ENCODE peak calls at places on chromosomes 5 and 9, in seven cellular contexts. Z is neuronal stem cell; V is CD8-positive, alpha-beta memory T cell; Y is HepG2; P is GM23248; S is kidney; Q is psoas muscle. O is an unnamed sample. For H3K4me1, the result is how much of the 10 kb centered on the place peaks cover.

GRCh38 chr5:135497971-135498661 is 37.6 kb downstream of the NEUROG1 start:
- DNase-seq in Z (no peak), V (no peak), Y (no peak), P (peak), S (no peak), Q (no peak), O (no peak)

GRCh38 chr9:34993502-34994428 is 4.2 kb downstream of the DNAJB5 start:
- DNase-seq in Z (no peak), V (no peak), Y (no peak), P (peak), S (peak), Q (peak), O (no peak)

GRCh38 chr5:126816649-126817048 is 39.7 kb downstream of the LMNB1 start:
- DNase-seq in Z (no peak), V (no peak), Y (no peak), P (no peak), S (no peak), Q (no peak), O (no peak)

GRCh38 chr9:110894731-110895130 is 143.5 kb downstream of the LPAR1 start:
- DNase-seq in Z (no peak), V (no peak), Y (no peak), P (no peak), S (no peak), Q (peak), O (no peak)

GRCh38 chr5:96172436-96172835 is 210.8 kb upstream of the ELL2 start:
- DNase-seq in Z (no peak), V (no peak), Y (no peak), P (peak), S (no peak), Q (no peak), O (no peak)

GRCh38 chr5:9301200-9301599 is 244.7 kb downstream of the SEMA5A start:
- DNase-seq in Z (no peak), V (no peak), Y (no peak), P (peak), S (no peak), Q (no peak), O (no peak)

GRCh38 chr5:16382047-16382446 is 83.6 kb downstream of the ZNF622 start:
- DNase-seq in Z (no peak), V (no peak), Y (no peak), P (no peak), S (no peak), Q (no peak), O (no peak)

GRCh38 chr9:100364013-100364412 is 11.3 kb upstream of the TEX10 start:
- DNase-seq in Z (no peak), V (no peak), Y (peak), P (no peak), S (no peak), Q (no peak), O (no peak)

GRCh38 chr9:85533538-85533937 is 208.2 kb downstream of the AGTPBP1 start:
- DNase-seq in Z (no peak), V (no peak), Y (no peak), P (no peak), S (no peak), Q (no peak), O (no peak)

GRCh38 chr5:72427016-72427415 is 80.2 kb downstream of the ZNF366 start:
- DNase-seq in Z (no peak), V (no peak), Y (no peak), P (no peak), S (no peak), Q (no peak), O (no peak)

GRCh38 chr5:138869763-138870500 is 5.2 kb downstream of the LRRTM2 start:
- DNase-seq in Z (no peak), V (no peak), Y (no peak), P (peak), S (no peak), Q (no peak), O (no peak)

GRCh38 chr5:138869038-138869437 is 6.1 kb downstream of the LRRTM2 start:
- DNase-seq in Z (no peak), V (no peak), Y (peak), P (no peak), S (no peak), Q (no peak), O (no peak)

GRCh38 chr5:138873886-138874200 is 1.3 kb downstream of the LRRTM2 start:
- DNase-seq in Z (no peak), V (no peak), Y (no peak), P (no peak), S (no peak), Q (no peak), O (no peak)

GRCh38 chr5:138873096-138873885 is 1.8 kb downstream of the LRRTM2 start:
- DNase-seq in Z (no peak), V (no peak), Y (no peak), P (no peak), S (no peak), Q (no peak), O (no peak)

GRCh38 chr5:138870611-138871010 is 4.5 kb downstream of the LRRTM2 start:
- DNase-seq in Z (peak), V (no peak), Y (no peak), P (no peak), S (no peak), Q (no peak), O (no peak)
- H3K4me1 ChIP-seq in Z (under half), V (under half), Y (under half), P (under half), S (under half), Q (under half), O (under half)

DNA sequence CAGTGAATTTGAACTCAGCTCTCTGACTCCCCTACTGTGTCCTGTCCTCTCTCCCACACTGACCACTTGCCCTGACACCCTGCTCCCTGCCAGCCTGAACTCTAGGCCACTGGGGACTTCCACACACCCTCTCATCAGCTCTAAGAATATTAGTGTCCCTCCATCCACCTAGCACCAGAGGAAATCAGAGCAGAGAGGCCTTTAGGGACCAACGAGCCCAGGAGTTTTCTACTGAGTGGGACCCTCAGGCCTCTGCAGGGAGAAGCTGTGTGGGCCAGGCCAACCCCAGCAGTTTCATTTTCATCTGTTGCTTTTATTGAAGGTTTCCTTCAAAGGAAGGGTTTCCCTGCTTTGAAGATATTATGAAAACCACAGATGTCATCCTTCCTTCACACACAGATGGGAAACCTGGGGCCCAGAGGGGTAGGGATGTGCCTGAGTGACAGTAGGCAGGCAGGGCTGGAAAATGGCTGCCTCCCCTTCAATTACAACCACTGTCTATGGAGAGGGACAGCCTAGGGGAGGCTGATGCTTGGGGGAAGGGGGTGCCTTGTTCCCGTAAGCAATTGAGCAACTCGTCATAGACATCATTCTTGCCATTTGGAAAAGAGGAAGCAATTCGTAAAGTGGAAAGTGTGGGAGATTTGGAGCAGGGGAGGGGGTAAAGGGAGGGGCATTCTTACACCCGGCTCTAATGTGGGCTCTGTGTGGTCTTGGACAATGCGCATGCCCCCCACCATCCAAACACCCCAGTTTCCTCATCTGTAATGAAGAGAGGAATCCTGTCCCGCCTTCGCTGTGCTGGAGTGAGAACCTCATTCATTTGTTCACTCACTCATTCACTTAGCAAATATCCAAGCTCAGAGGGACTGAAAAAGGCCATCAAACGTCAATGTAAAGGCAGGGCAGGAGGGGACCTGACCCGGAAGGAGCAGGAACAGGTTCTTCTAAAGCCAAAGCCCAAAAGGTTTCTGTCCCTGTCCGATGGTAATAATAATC is 3.9 kb downstream of the GLIPR2 start:
- DNase-seq in Z (no peak), V (no peak), Y (no peak), P (no peak), S (no peak), Q (no peak), O (no peak)
- H3K4me1 ChIP-seq in Z (under half), V (half or more), Y (under half), P (under half), S (under half), Q (under half), O (half or more)

GRCh38 chr9:129497064-129497836 is 123.7 kb downstream of the C9orf50 start:
- DNase-seq in Z (no peak), V (no peak), Y (no peak), P (peak), S (peak), Q (no peak), O (no peak)
- H3K4me1 ChIP-seq in Z (half or more), V (under half), Y (half or more), P (under half), S (under half), Q (under half), O (under half)

GRCh38 chr5:179803651-179804598 is 2.7 kb downstream of the MGAT4B start:
- DNase-seq in Z (no peak), V (peak), Y (peak), P (peak), S (peak), Q (no peak), O (peak)
- H3K4me1 ChIP-seq in Z (under half), V (under half), Y (under half), P (under half), S (under half), Q (under half), O (under half)

GRCh38 chr5:119077444-119077843 is 6.6 kb downstream of the DMXL1 start:
- DNase-seq in Z (no peak), V (no peak), Y (no peak), P (no peak), S (no peak), Q (no peak), O (no peak)
- H3K4me1 ChIP-seq in Z (under half), V (under half), Y (under half), P (under half), S (under half), Q (under half), O (under half)

GRCh38 chr5:39017504-39017903 is 56.7 kb downstream of the RICTOR start:
- DNase-seq in Z (no peak), V (no peak), Y (no peak), P (no peak), S (no peak), Q (no peak), O (no peak)
- H3K4me1 ChIP-seq in Z (under half), V (under half), Y (under half), P (half or more), S (under half), Q (half or more), O (under half)

GRCh38 chr5:173922527-173922926 is 34.4 kb downstream of the CPEB4 start:
- DNase-seq in Z (no peak), V (no peak), Y (no peak), P (no peak), S (no peak), Q (no peak), O (no peak)
- H3K4me1 ChIP-seq in Z (under half), V (under half), Y (half or more), P (under half), S (half or more), Q (half or more), O (under half)